ENCODE peak calls at places on chromosome 10, in five cellular contexts. T is GM23338, V is ovary, R is fibroblast of the conjunctiva, Y is ureter. A is an unnamed sample.

GRCh38 chr10:52351911-52352310 is 37.8 kb downstream of the DKK1 start:
- DNase-seq in T (no peak), R (no peak), V (no peak), Y (no peak), A (no peak)

GRCh38 chr10:88389456-88389855 is 193.7 kb downstream of the RNLS start:
- DNase-seq in Y (peak; percentile 48), R (peak; percentile 49), T (peak; percentile 62), V (no peak), A (no peak)

GRCh38 chr10:62805139-62806092 is 896 bp downstream of the ADO start:
- DNase-seq in V (no peak), T (peak; percentile 66), Y (peak; percentile 50), R (no peak), A (peak; percentile 35)

GRCh38 chr10:132101529-132101928 is 35.8 kb downstream of the JAKMIP3 start:
- DNase-seq in V (no peak), T (no peak), Y (no peak), R (no peak), A (no peak)

GRCh38 chr10:93280699-93281366 is 201.3 kb downstream of the MYOF start:
- DNase-seq in V (no peak), R (no peak), T (peak; percentile 91), Y (no peak), A (no peak)

GRCh38 chr10:45422862-45423659 is 49.0 kb downstream of the ALOX5 start:
- DNase-seq in V (no peak), R (no peak), Y (no peak), T (no peak), A (no peak)

GRCh38 chr10:100747826-100748231 is 2.4 kb downstream of the PAX2 start:
- DNase-seq in V (no peak), Y (no peak), T (peak; percentile 62), R (no peak), A (no peak)

GRCh38 chr10:69934768-69935167 is 117.9 kb upstream of the MACROH2A2 start:
- DNase-seq in R (no peak), T (no peak), Y (no peak), V (no peak), A (no peak)

GRCh38 chr10:70494536-70494935 is 16.0 kb downstream of the PALD1 start:
- DNase-seq in R (no peak), T (no peak), Y (no peak), V (no peak), A (no peak)

GRCh38 chr10:92121686-92122492 is 169.0 kb downstream of the CPEB3 start:
- DNase-seq in V (no peak), T (no peak), R (no peak), Y (no peak), A (no peak)

GRCh38 chr10:70584366-70584765 is 18.2 kb downstream of the PRF1 start:
- DNase-seq in V (no peak), R (no peak), Y (no peak), T (no peak), A (no peak)

GRCh38 chr10:129758180-129758579 is 205.9 kb downstream of the EBF3 start:
- DNase-seq in T (no peak), Y (peak; percentile 22), V (no peak), R (no peak), A (peak; percentile 21)

GRCh38 chr10:33703897-33704825 is 369.7 kb upstream of the NRP1 start:
- DNase-seq in Y (no peak), R (no peak), V (no peak), T (no peak), A (peak; percentile 15)

GRCh38 chr10:131816157-131816775 is 84.5 kb upstream of the PPP2R2D start:
- DNase-seq in V (no peak), Y (peak; percentile 25), T (no peak), R (no peak), A (peak; percentile 1)

GRCh38 chr10:43944742-43945730 is 296.4 kb upstream of the ZNF32 start:
- DNase-seq in T (no peak), V (no peak), Y (peak; percentile 38), R (no peak), A (peak; percentile 12)

GRCh38 chr10:89875557-89875956 is 174.2 kb downstream of the KIF20B start:
- DNase-seq in R (no peak), T (no peak), V (no peak), Y (no peak), A (no peak)

GRCh38 chr10:5876181-5876768 is 13.4 kb downstream of the ANKRD16 start:
- DNase-seq in V (no peak), R (peak; percentile 65), Y (no peak), T (no peak), A (no peak)

GRCh38 chr10:1394155-1394912 is 338.1 kb downstream of the WDR37 start:
- DNase-seq in R (no peak), V (no peak), Y (peak; percentile 25), T (no peak), A (no peak)

GRCh38 chr10:101441539-101442455 is 87.8 kb downstream of the BTRC start:
- DNase-seq in V (no peak), T (peak; percentile 81), Y (no peak), R (peak; percentile 68), A (peak; percentile 43)

GRCh38 chr10:31413325-31413724 is 94.3 kb downstream of the ZEB1 start:
- DNase-seq in T (no peak), R (no peak), Y (no peak), V (no peak), A (no peak)

A was measured in adrenal gland.